ENCODE peak calls at places on chromosomes 12 and 14, in four cellular contexts. V is HepG2, H is H1, X is K562. P is an unnamed sample.

GRCh38 chr12:80412343-80412953 is 31.6 kb upstream of the PTPRQ start:
- DNase-seq in V (peak), H (no peak), X (peak), P (no peak)

GRCh38 chr12:119676573-119676972 is 8.6 kb downstream of the PRKAB1 start:
- DNase-seq in V (no peak), H (no peak), X (peak), P (no peak)

GRCh38 chr14:38065101-38065762 is 142.5 kb upstream of the SSTR1 start:
- DNase-seq in V (no peak), H (no peak), X (no peak), P (no peak)

GRCh38 chr12:80769553-80770140 is 52.9 kb downstream of the MYF5 start:
- DNase-seq in V (no peak), H (no peak), X (no peak), P (no peak)

GRCh38 chr14:104112113-104112505 is 26.3 kb upstream of the KIF26A start:
- DNase-seq in V (no peak), H (no peak), X (no peak), P (no peak)

GRCh38 chr12:67002711-67003110 is 266.4 kb upstream of the CAND1 start:
- DNase-seq in V (no peak), H (no peak), X (no peak), P (no peak)

GRCh38 chr14:88831285-88831684 is 6.8 kb downstream of the TTC8 start:
- DNase-seq in V (no peak), H (no peak), X (no peak), P (no peak)

GRCh38 chr12:108699955-108700563 is 31.3 kb downstream of the CORO1C start:
- DNase-seq in V (no peak), H (no peak), X (peak), P (no peak)

DNA sequence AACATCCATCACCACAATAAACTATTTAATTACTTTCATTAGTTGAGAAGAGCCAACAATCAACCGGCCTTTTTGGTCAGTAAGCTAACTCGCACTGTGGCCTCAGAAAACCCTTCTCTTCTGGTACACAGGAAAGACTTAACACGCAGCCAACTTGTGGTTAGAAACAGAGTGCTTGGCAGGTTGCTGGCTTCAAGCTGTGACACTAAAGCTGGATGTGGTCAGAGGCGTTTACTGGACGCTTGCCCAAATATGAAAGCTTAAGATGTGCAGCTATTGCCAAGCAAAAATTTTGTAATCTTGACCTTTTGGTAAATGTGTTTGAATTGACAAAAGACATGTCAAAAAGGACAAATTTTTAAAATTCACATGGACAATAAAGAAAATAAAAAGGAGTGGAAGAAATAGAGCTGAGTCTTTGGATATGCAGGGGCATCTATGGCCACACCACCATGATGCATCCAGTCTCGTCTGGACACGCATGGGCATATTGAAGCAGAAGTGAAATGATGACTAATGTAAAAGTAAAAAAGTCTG is 2.6 kb upstream of the KLRK1 start:
- DNase-seq in V (no peak), H (no peak), X (peak), P (peak)
- TF ChIP-seq HDAC2 in V (no peak), H (no peak), X (no peak), P (no peak)

GRCh38 chr14:92425101-92425500 is 88.5 kb upstream of the RIN3 start:
- DNase-seq in V (peak), H (no peak), X (no peak), P (no peak)

GRCh38 chr14:92427096-92427495 is 86.5 kb upstream of the RIN3 start:
- DNase-seq in V (no peak), H (no peak), X (no peak), P (no peak)

GRCh38 chr14:92421756-92422155 is 91.8 kb upstream of the RIN3 start:
- DNase-seq in V (no peak), H (no peak), X (no peak), P (no peak)

GRCh38 chr14:92430686-92431085 is 82.9 kb upstream of the RIN3 start:
- DNase-seq in V (no peak), H (no peak), X (no peak), P (no peak)

DNA sequence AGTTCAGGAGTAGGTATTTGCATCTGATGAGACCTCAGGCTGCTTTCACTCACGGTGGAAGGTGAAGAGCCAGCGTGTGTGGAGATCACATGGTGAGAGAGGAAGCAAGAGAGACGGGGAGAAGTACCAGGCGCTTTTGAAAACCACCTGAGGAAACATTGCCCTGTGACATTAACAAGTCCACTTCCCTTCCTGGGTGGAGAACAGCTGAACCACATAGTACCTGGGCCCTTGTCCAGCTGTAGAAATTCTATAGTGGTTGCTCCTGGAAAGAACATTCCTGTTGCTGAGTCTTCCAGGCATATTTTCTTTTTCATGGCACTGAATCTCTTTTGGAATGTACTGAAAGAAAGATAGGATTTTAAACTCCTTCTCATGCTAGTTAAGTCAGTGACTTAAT is 87.3 kb upstream of the RIN3 start:
- DNase-seq in V (no peak), H (no peak), X (no peak), P (no peak)
- TF ChIP-seq SP1 in V (no peak), H (no peak), X (no peak), P (no peak)

GRCh38 chr12:49069507-49070346 is at the start of gene RHEBL1:
- DNase-seq in V (peak), H (peak), X (peak), P (peak)
- TF ChIP-seq HDAC2 in V (peak), H (peak), X (peak), P (peak)

DNA sequence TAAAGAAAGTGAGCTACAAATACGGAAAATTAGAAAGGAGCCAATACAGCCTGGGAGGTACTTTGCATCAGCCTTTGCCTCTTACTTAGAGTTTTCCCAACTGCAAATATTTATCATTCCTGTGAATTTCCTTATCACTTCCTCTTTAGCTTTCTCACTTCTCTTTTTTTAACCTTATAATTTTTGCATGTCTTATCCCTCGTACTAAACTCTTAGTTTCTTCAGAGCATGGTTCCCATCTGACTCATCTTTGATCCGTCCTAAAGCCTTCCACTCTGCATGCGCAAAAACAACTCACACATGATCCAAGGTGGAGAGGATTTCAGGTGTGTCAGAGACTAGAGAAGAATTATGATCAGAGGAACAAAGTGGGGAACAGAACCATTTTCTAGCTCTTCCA is 9.6 kb upstream of the SNAPC1 start:
- DNase-seq in V (no peak), H (no peak), X (no peak), P (peak)
- TF ChIP-seq SP1 in V (no peak), H (no peak), X (no peak), P (no peak)

DNA sequence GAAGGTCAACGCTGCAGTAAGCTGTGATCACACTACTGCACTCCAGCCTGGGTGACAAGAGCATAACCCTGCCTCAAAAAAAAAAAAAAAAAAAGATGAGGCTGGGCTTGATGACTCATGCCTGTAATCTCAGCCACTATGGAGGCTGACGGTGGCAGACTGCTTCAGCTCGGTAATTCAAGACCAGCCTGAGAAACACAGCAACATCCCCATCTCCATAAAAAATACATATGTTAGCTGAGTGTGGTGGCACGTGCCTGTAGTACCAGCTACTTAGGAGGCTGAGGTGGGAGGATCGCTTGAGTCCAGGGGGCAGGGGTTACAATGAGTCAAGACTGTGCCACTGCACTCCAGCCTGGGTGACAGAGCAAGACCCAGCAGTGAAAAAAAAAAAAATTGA is 50.4 kb downstream of the GXYLT1 start:
- DNase-seq in V (no peak), H (no peak), X (peak), P (no peak)
- TF ChIP-seq HDAC2 in V (no peak), H (no peak), X (no peak), P (no peak)

GRCh38 chr12:8993827-8994226 is 4.5 kb downstream of the KLRG1 start:
- DNase-seq in V (no peak), H (no peak), X (no peak), P (no peak)
- TF ChIP-seq SP1 in V (no peak), H (no peak), X (no peak), P (no peak)

GRCh38 chr14:100681111-100681510 is 45.6 kb upstream of the DLK1 start:
- DNase-seq in V (no peak), H (no peak), X (no peak), P (no peak)

GRCh38 chr14:100684961-100685360 is 41.7 kb upstream of the DLK1 start:
- DNase-seq in V (no peak), H (no peak), X (no peak), P (no peak)

GRCh38 chr14:100682749-100683148 is 43.9 kb upstream of the DLK1 start:
- DNase-seq in V (no peak), H (no peak), X (no peak), P (no peak)

GRCh38 chr14:100684154-100684553 is 42.5 kb upstream of the DLK1 start:
- DNase-seq in V (no peak), H (no peak), X (no peak), P (no peak)

GRCh38 chr14:100683578-100683977 is 43.1 kb upstream of the DLK1 start:
- DNase-seq in V (no peak), H (no peak), X (no peak), P (no peak)
- TF ChIP-seq HDAC2 in V (no peak), H (no peak), X (no peak), P (no peak)

P was measured in GM12878.